ENCODE peak calls at places on chromosomes 4 and X, in five cellular contexts. L, M, C, F and Q are unnamed samples.

GRCh38 chr4:54930226-54930625 is 195.2 kb downstream of the KDR start:
- DNase-seq in L (no peak), M (no peak), C (no peak), F (no peak), Q (no peak)

GRCh38 chr4:183658362-183659028 is 490 bp downstream of the RWDD4 start:
- DNase-seq in L (no peak), M (peak), C (no peak), F (no peak), Q (no peak)

GRCh38 chr4:104677122-104677521 is 182.4 kb upstream of the CXXC4 start:
- DNase-seq in L (no peak), M (peak), C (peak), F (peak), Q (peak)

GRCh38 chrX:130994671-130995070 is 63.5 kb upstream of the ARHGAP36 start:
- DNase-seq in L (no peak), M (peak), C (peak), F (peak), Q (peak)

GRCh38 chrX:52585892-52586291 is 68.8 kb downstream of the SSX7 start:
- DNase-seq in L (no peak), M (no peak), C (no peak), F (no peak), Q (no peak)

GRCh38 chr4:41998019-41998418 is 7.7 kb downstream of the SLC30A9 start:
- DNase-seq in L (no peak), M (no peak), C (no peak), F (no peak), Q (no peak)

GRCh38 chr4:155666701-155667537 is at the start of gene GUCY1A1:
- DNase-seq in L (no peak), M (peak), C (peak), F (no peak), Q (peak)

GRCh38 chr4:78525559-78525958 is 26.0 kb upstream of the ANXA3 start:
- DNase-seq in L (no peak), M (no peak), C (no peak), F (no peak), Q (no peak)

GRCh38 chr4:40164459-40164858 is 32.4 kb upstream of the RHOH start:
- DNase-seq in L (no peak), M (no peak), C (no peak), F (no peak), Q (no peak)

GRCh38 chr4:139550724-139551429 is 5.1 kb downstream of the SETD7 start:
- DNase-seq in L (no peak), M (no peak), C (peak), F (no peak), Q (no peak)

GRCh38 chrX:9341305-9342201 is 123.3 kb upstream of the TBL1X start:
- DNase-seq in L (no peak), M (no peak), C (no peak), F (no peak), Q (peak)

GRCh38 chrX:101749436-101749835 is 89.8 kb upstream of the ARMCX2 start:
- DNase-seq in L (no peak), M (no peak), C (no peak), F (no peak), Q (no peak)

GRCh38 chr4:1928356-1929235 is 57.4 kb downstream of the NSD2 start:
- DNase-seq in L (no peak), M (no peak), C (no peak), F (no peak), Q (no peak)

GRCh38 chrX:283115-283845 is 2.1 kb downstream of the PLCXD1 start:
- DNase-seq in L (no peak), M (no peak), C (peak), F (no peak), Q (peak)

GRCh38 chr4:3022651-3023050 is 51.7 kb downstream of the HTT-AS start:
- DNase-seq in L (no peak), M (no peak), C (no peak), F (no peak), Q (no peak)

GRCh38 chrX:106931831-106932491 is 11.8 kb downstream of the CLDN2 start:
- DNase-seq in L (no peak), M (no peak), C (no peak), F (no peak), Q (no peak)

GRCh38 chr4:88891636-88892035 is 165.3 kb downstream of the FAM13A start:
- DNase-seq in L (no peak), M (no peak), C (no peak), F (no peak), Q (no peak)

GRCh38 chrX:139429913-139430312 is 100.6 kb upstream of the F9 start:
- DNase-seq in L (no peak), M (no peak), C (peak), F (no peak), Q (no peak)

GRCh38 chr4:125519376-125520171 is 204.8 kb downstream of the FAT4 start:
- DNase-seq in L (no peak), M (no peak), C (no peak), F (no peak), Q (no peak)

GRCh38 chr4:15778742-15779231 is 659 bp downstream of the CD38 start:
- DNase-seq in L (no peak), M (no peak), C (no peak), F (no peak), Q (peak)

GRCh38 chr4:53805291-53805690 is 214.0 kb upstream of the LNX1 start:
- DNase-seq in L (no peak), M (no peak), C (no peak), F (no peak), Q (no peak)

GRCh38 chr4:17230727-17231126 is 281.2 kb downstream of the QDPR start:
- DNase-seq in L (no peak), M (no peak), C (no peak), F (no peak), Q (no peak)

GRCh38 chr4:121462660-121463261 is 81.9 kb upstream of the QRFPR start:
- DNase-seq in L (no peak), M (peak), C (peak), F (peak), Q (peak)

GRCh38 chrX:65300104-65300809 is 234.3 kb downstream of the LAS1L start:
- DNase-seq in L (no peak), M (no peak), C (no peak), F (no peak), Q (no peak)

GRCh38 chrX:41142130-41142529 is 56.9 kb downstream of the USP9X start:
- DNase-seq in L (no peak), M (no peak), C (no peak), F (no peak), Q (no peak)

GRCh38 chr4:168451744-168452394 is 28.4 kb downstream of the DDX60L start:
- DNase-seq in L (no peak), M (no peak), C (no peak), F (no peak), Q (no peak)

GRCh38 chr4:4277531-4277930 is 12.4 kb downstream of the LYAR start:
- DNase-seq in L (no peak), M (no peak), C (no peak), F (no peak), Q (no peak)

GRCh38 chrX:30887721-30888120 is 1.3 kb downstream of the TAB3 start:
- DNase-seq in L (no peak), M (no peak), C (no peak), F (no peak), Q (no peak)

GRCh38 chr4:170386974-170387373 is 297.2 kb upstream of the AADAT start:
- DNase-seq in L (no peak), M (no peak), C (no peak), F (no peak), Q (no peak)

GRCh38 chr4:41319553-41319952 is 62.8 kb downstream of the UCHL1 start:
- DNase-seq in L (no peak), M (no peak), C (no peak), F (no peak), Q (no peak)

GRCh38 chrX:2751291-2751690 is 549 bp upstream of the XG start:
- DNase-seq in L (no peak), M (no peak), C (no peak), F (no peak), Q (no peak)

GRCh38 chrX:1075156-1075555 is 137.3 kb downstream of the CRLF2 start:
- DNase-seq in L (no peak), M (no peak), C (no peak), F (no peak), Q (no peak)

GRCh38 chr4:143473334-143474126 is 40.0 kb upstream of the SMARCA5 start:
- DNase-seq in L (no peak), M (no peak), C (no peak), F (no peak), Q (no peak)

GRCh38 chrX:82141942-82142341 is 940.0 kb downstream of the SH3BGRL start:
- DNase-seq in L (no peak), M (no peak), C (no peak), F (no peak), Q (no peak)